ENCODE peak calls at places on chromosomes 4 and X, in seven cellular contexts. X is Calu3, H is prostate gland, G is tibial nerve, T is fibroblast of lung, V is endothelial cell, B is heart left ventricle. S is an unnamed sample.

GRCh38 chr4:128700659-128701350 is 108.7 kb upstream of the JADE1 start:
- DNase-seq in X (no peak), H (no peak), G (no peak), T (peak), V (no peak), B (no peak), S (no peak)

GRCh38 chr4:128427832-128428366 is 140.3 kb upstream of the PGRMC2 start:
- DNase-seq in X (peak), H (peak), G (no peak), T (peak), V (no peak), B (peak), S (no peak)

GRCh38 chr4:105277702-105278101 is 131.0 kb downstream of the TET2 start:
- DNase-seq in X (no peak), H (no peak), G (no peak), T (no peak), V (no peak), B (no peak), S (no peak)

GRCh38 chr4:60223098-60223497 is 977.0 kb upstream of the ADGRL3 start:
- DNase-seq in X (no peak), H (no peak), G (no peak), T (peak), V (no peak), B (no peak), S (no peak)

GRCh38 chrX:110006161-110006560 is 3.2 kb downstream of the TMEM164 start:
- DNase-seq in X (no peak), H (no peak), G (no peak), T (no peak), V (no peak), B (no peak), S (no peak)

GRCh38 chr4:129167640-129168260 is 71.8 kb downstream of the C4orf33 start:
- DNase-seq in X (no peak), H (no peak), G (no peak), T (peak), V (peak), B (no peak), S (no peak)

GRCh38 chrX:24260827-24261550 is 52.9 kb downstream of the SUPT20HL2 start:
- DNase-seq in X (no peak), H (no peak), G (no peak), T (peak), V (no peak), B (peak), S (peak)

GRCh38 chrX:118603981-118604380 is 108.4 kb downstream of the DOCK11 start:
- DNase-seq in X (peak), H (peak), G (no peak), T (peak), V (peak), B (no peak), S (peak)

GRCh38 chrX:54358424-54359211 is 772 bp upstream of the WNK3 start:
- DNase-seq in X (no peak), H (peak), G (no peak), T (peak), V (peak), B (peak), S (peak)

GRCh38 chr4:53477038-53477565 is 99.7 kb downstream of the FIP1L1 start:
- DNase-seq in X (no peak), H (no peak), G (no peak), T (no peak), V (no peak), B (no peak), S (no peak)

GRCh38 chr4:141455651-141456050 is 180.7 kb upstream of the IL15 start:
- DNase-seq in X (peak), H (no peak), G (no peak), T (no peak), V (no peak), B (no peak), S (no peak)

GRCh38 chr4:119652978-119653377 is 24.4 kb upstream of the PDE5A start:
- DNase-seq in X (no peak), H (no peak), G (no peak), T (peak), V (no peak), B (no peak), S (no peak)

GRCh38 chr4:129929052-129929451 is 833.1 kb downstream of the C4orf33 start:
- DNase-seq in X (peak), H (no peak), G (no peak), T (no peak), V (peak), B (no peak), S (no peak)

GRCh38 chr4:1285790-1286553 is 3.7 kb upstream of the MAEA start:
- DNase-seq in X (no peak), H (no peak), G (no peak), T (no peak), V (no peak), B (no peak), S (no peak)

GRCh38 chr4:152458801-152459302 is 77.0 kb downstream of the FBXW7 start:
- DNase-seq in X (no peak), H (no peak), G (no peak), T (peak), V (no peak), B (no peak), S (no peak)

GRCh38 chrX:153460826-153461225 is 9.6 kb downstream of the HAUS7 start:
- DNase-seq in X (peak), H (no peak), G (no peak), T (peak), V (peak), B (peak), S (no peak)

GRCh38 chr4:102466298-102466697 is 34.9 kb upstream of the NFKB1 start:
- DNase-seq in X (no peak), H (no peak), G (no peak), T (peak), V (no peak), B (no peak), S (no peak)

GRCh38 chrX:145817299-145817665 is 347 bp upstream of the SLITRK2 start:
- DNase-seq in X (no peak), H (no peak), G (no peak), T (peak), V (no peak), B (no peak), S (no peak)
- TF ChIP-seq CTCF in X (no peak), H (no peak), G (no peak), T (no peak), V (no peak), B (no peak), S (no peak)

DNA sequence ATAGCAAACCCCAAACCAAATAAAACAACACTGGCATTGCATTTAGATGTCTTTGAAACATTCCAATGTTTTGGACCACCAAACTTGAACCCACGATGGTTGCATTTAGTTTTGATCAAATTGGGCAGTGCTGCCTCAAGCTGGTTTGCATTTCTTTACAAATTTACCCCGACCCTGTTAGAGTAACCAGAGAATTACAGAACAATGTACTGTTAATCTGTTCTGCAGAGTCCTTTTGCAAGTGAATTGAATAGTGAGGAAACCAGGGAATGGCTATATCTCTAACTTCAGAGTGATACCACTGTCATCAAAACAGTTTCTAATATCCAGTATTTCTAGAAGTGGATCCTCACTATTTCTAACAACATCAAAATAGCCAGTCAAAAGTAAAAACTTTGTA is 49.5 kb upstream of the GYPA start:
- DNase-seq in X (no peak), H (no peak), G (no peak), T (no peak), V (no peak), B (no peak), S (no peak)
- TF ChIP-seq CTCF in X (no peak), H (no peak), G (no peak), T (no peak), V (no peak), B (no peak), S (no peak)

GRCh38 chrX:2360731-2361130 is 140.0 kb downstream of the DHRSX start:
- DNase-seq in X (peak), H (no peak), G (no peak), T (no peak), V (peak), B (no peak), S (no peak)
- TF ChIP-seq CTCF in X (no peak), H (no peak), G (no peak), T (no peak), V (no peak), B (no peak), S (no peak)

GRCh38 chr4:28690890-28691289 is 1830.2 kb downstream of the STIM2 start:
- DNase-seq in X (no peak), H (no peak), G (no peak), T (no peak), V (no peak), B (no peak), S (no peak)

GRCh38 chr4:28682872-28683271 is 1822.2 kb downstream of the STIM2 start:
- DNase-seq in X (no peak), H (no peak), G (no peak), T (no peak), V (no peak), B (no peak), S (no peak)

GRCh38 chr4:28686618-28687017 is 1826.0 kb downstream of the STIM2 start:
- DNase-seq in X (no peak), H (no peak), G (no peak), T (peak), V (peak), B (peak), S (no peak)
- TF ChIP-seq CTCF in X (no peak), H (no peak), G (no peak), T (peak), V (peak), B (peak), S (no peak)

GRCh38 chrX:51894697-51895336 is 1.4 kb downstream of the MAGED1 start:
- DNase-seq in X (no peak), H (no peak), G (no peak), T (peak), V (peak), B (peak), S (peak)
- TF ChIP-seq CTCF in X (no peak), H (no peak), G (no peak), T (no peak), V (no peak), B (no peak), S (no peak)

DNA sequence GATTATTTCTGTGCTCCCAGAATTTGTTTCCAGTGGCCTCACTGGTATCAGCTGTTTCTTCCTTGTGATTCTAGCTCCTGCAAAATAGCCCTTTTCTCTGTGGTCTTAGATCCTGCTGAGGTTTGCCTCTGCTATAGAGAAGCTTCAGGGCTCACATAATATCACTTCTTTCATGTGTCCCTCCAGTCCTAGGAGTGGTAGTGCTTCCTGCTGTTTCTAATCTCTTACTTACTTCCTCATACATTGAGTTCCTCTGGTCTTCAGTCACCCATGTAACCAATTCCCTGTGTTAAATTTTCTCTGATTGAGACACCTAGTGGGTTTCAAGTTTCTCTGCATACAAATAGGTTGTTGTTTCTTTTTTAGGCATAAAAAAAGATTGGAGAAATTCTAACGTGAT is 1567.9 kb downstream of the ARAP2 start:
- DNase-seq in X (no peak), H (no peak), G (no peak), T (no peak), V (no peak), B (no peak), S (no peak)
- TF ChIP-seq CTCF in X (no peak), H (no peak), G (no peak), T (no peak), V (no peak), B (no peak), S (no peak)

GRCh38 chr4:47763279-47763678 is 74.6 kb downstream of the CORIN start:
- DNase-seq in X (no peak), H (no peak), G (no peak), T (no peak), V (no peak), B (no peak), S (no peak)

GRCh38 chr4:47762376-47763266 is 75.2 kb downstream of the CORIN start:
- DNase-seq in X (no peak), H (no peak), G (no peak), T (no peak), V (no peak), B (no peak), S (no peak)
- TF ChIP-seq CTCF in X (no peak), H (no peak), G (no peak), T (no peak), V (no peak), B (no peak), S (no peak)